ENCODE peak calls at places on chromosomes 6 and 20, in ten cellular contexts. One of them, this sample, is unnamed.

GRCh38 chr6:75849329-75850025 is 100.4 kb downstream of the MYO6 start:
- DNase-seq in foreskin fibroblast: peak; percentile 3
- DNase-seq in fibroblast of pulmonary artery: peak; percentile 11
- DNase-seq in choroid plexus epithelial cell: no peak
- DNase-seq in cardiac muscle cell: no peak
- DNase-seq in Panc1: no peak
- DNase-seq in tibial artery: no peak
- DNase-seq in A549: no peak
- DNase-seq in OCI-LY7: no peak
- DNase-seq in heart right ventricle: no peak
- DNase-seq in this sample: no peak

GRCh38 chr20:51463560-51463959 is 79.0 kb downstream of the NFATC2 start:
- DNase-seq in heart right ventricle: no peak
- DNase-seq in cardiac muscle cell: no peak
- DNase-seq in Panc1: no peak
- DNase-seq in OCI-LY7: no peak
- DNase-seq in tibial artery: no peak
- DNase-seq in A549: no peak
- DNase-seq in choroid plexus epithelial cell: no peak
- DNase-seq in fibroblast of pulmonary artery: no peak
- DNase-seq in foreskin fibroblast: no peak
- DNase-seq in this sample: no peak

GRCh38 chr6:56091159-56091869 is 156.1 kb downstream of the COL21A1 start:
- DNase-seq in fibroblast of pulmonary artery: peak; percentile 88
- DNase-seq in choroid plexus epithelial cell: peak; percentile 96
- DNase-seq in OCI-LY7: no peak
- DNase-seq in A549: no peak
- DNase-seq in Panc1: peak; percentile 77
- DNase-seq in cardiac muscle cell: peak; percentile 10
- DNase-seq in foreskin fibroblast: peak; percentile 79
- DNase-seq in tibial artery: no peak
- DNase-seq in heart right ventricle: peak; percentile 21
- DNase-seq in this sample: peak; percentile 62

GRCh38 chr6:41236276-41236675 is 8.1 kb downstream of the TREML4 start:
- DNase-seq in cardiac muscle cell: no peak
- DNase-seq in Panc1: no peak
- DNase-seq in heart right ventricle: no peak
- DNase-seq in OCI-LY7: no peak
- DNase-seq in foreskin fibroblast: no peak
- DNase-seq in A549: no peak
- DNase-seq in choroid plexus epithelial cell: no peak
- DNase-seq in fibroblast of pulmonary artery: no peak
- DNase-seq in tibial artery: no peak
- DNase-seq in this sample: no peak

GRCh38 chr6:166625356-166625755 is 1.7 kb downstream of the RPS6KA2 start:
- DNase-seq in choroid plexus epithelial cell: peak; percentile 95
- DNase-seq in fibroblast of pulmonary artery: peak; percentile 88
- DNase-seq in OCI-LY7: no peak
- DNase-seq in heart right ventricle: no peak
- DNase-seq in cardiac muscle cell: no peak
- DNase-seq in foreskin fibroblast: peak; percentile 59
- DNase-seq in A549: no peak
- DNase-seq in tibial artery: no peak
- DNase-seq in Panc1: no peak
- DNase-seq in this sample: peak; percentile 83

GRCh38 chr6:15398657-15399287 is 152.9 kb downstream of the JARID2 start:
- DNase-seq in OCI-LY7: no peak
- DNase-seq in foreskin fibroblast: no peak
- DNase-seq in A549: no peak
- DNase-seq in fibroblast of pulmonary artery: no peak
- DNase-seq in Panc1: no peak
- DNase-seq in choroid plexus epithelial cell: no peak
- DNase-seq in cardiac muscle cell: peak; percentile 38
- DNase-seq in heart right ventricle: no peak
- DNase-seq in tibial artery: no peak
- DNase-seq in this sample: no peak

GRCh38 chr20:23371496-23371895 is 9.5 kb downstream of the GZF1 start:
- DNase-seq in fibroblast of pulmonary artery: no peak
- DNase-seq in A549: no peak
- DNase-seq in Panc1: no peak
- DNase-seq in foreskin fibroblast: no peak
- DNase-seq in choroid plexus epithelial cell: no peak
- DNase-seq in tibial artery: no peak
- DNase-seq in OCI-LY7: no peak
- DNase-seq in heart right ventricle: no peak
- DNase-seq in cardiac muscle cell: no peak
- DNase-seq in this sample: no peak

GRCh38 chr6:52415917-52416628 is 4.1 kb upstream of the EFHC1 start:
- DNase-seq in cardiac muscle cell: no peak
- DNase-seq in tibial artery: no peak
- DNase-seq in OCI-LY7: no peak
- DNase-seq in A549: no peak
- DNase-seq in heart right ventricle: no peak
- DNase-seq in foreskin fibroblast: peak; percentile 63
- DNase-seq in fibroblast of pulmonary artery: peak; percentile 29
- DNase-seq in Panc1: no peak
- DNase-seq in choroid plexus epithelial cell: peak; percentile 42
- DNase-seq in this sample: peak; percentile 29

GRCh38 chr6:112144145-112144926 is 56.9 kb downstream of the FAM229B start:
- DNase-seq in choroid plexus epithelial cell: peak; percentile 26
- DNase-seq in OCI-LY7: no peak
- DNase-seq in cardiac muscle cell: no peak
- DNase-seq in A549: no peak
- DNase-seq in fibroblast of pulmonary artery: no peak
- DNase-seq in heart right ventricle: no peak
- DNase-seq in tibial artery: no peak
- DNase-seq in foreskin fibroblast: peak; percentile 84
- DNase-seq in Panc1: no peak
- DNase-seq in this sample: no peak

GRCh38 chr6:69917834-69918233 is 51.5 kb downstream of the COL19A1 start:
- DNase-seq in foreskin fibroblast: peak; percentile 83
- DNase-seq in fibroblast of pulmonary artery: peak; percentile 54
- DNase-seq in Panc1: no peak
- DNase-seq in heart right ventricle: no peak
- DNase-seq in cardiac muscle cell: no peak
- DNase-seq in choroid plexus epithelial cell: peak; percentile 85
- DNase-seq in OCI-LY7: no peak
- DNase-seq in A549: no peak
- DNase-seq in tibial artery: no peak
- DNase-seq in this sample: peak; percentile 55

GRCh38 chr6:150420926-150421325 is 52.1 kb downstream of the IYD start:
- DNase-seq in heart right ventricle: peak; percentile 28
- DNase-seq in tibial artery: no peak
- DNase-seq in fibroblast of pulmonary artery: no peak
- DNase-seq in OCI-LY7: no peak
- DNase-seq in Panc1: no peak
- DNase-seq in foreskin fibroblast: no peak
- DNase-seq in choroid plexus epithelial cell: no peak
- DNase-seq in A549: no peak
- DNase-seq in cardiac muscle cell: no peak
- DNase-seq in this sample: no peak

GRCh38 chr20:1505361-1505760 is 14.1 kb upstream of the SIRPB2 start:
- DNase-seq in cardiac muscle cell: no peak
- DNase-seq in heart right ventricle: no peak
- DNase-seq in foreskin fibroblast: peak; percentile 50
- DNase-seq in fibroblast of pulmonary artery: no peak
- DNase-seq in Panc1: no peak
- DNase-seq in choroid plexus epithelial cell: no peak
- DNase-seq in tibial artery: no peak
- DNase-seq in OCI-LY7: no peak
- DNase-seq in A549: no peak
- DNase-seq in this sample: peak; percentile 88

GRCh38 chr20:1505871-1506270 is 14.7 kb upstream of the SIRPB2 start:
- DNase-seq in OCI-LY7: no peak
- DNase-seq in cardiac muscle cell: no peak
- DNase-seq in Panc1: no peak
- DNase-seq in fibroblast of pulmonary artery: no peak
- DNase-seq in tibial artery: no peak
- DNase-seq in A549: no peak
- DNase-seq in choroid plexus epithelial cell: no peak
- DNase-seq in foreskin fibroblast: no peak
- DNase-seq in heart right ventricle: no peak
- DNase-seq in this sample: no peak

GRCh38 chr20:1508576-1508975 is 17.4 kb upstream of the SIRPB2 start:
- DNase-seq in cardiac muscle cell: no peak
- DNase-seq in heart right ventricle: no peak
- DNase-seq in fibroblast of pulmonary artery: no peak
- DNase-seq in OCI-LY7: no peak
- DNase-seq in choroid plexus epithelial cell: no peak
- DNase-seq in Panc1: no peak
- DNase-seq in tibial artery: no peak
- DNase-seq in foreskin fibroblast: no peak
- DNase-seq in A549: no peak
- DNase-seq in this sample: no peak

GRCh38 chr20:1507276-1507675 is 16.1 kb upstream of the SIRPB2 start:
- DNase-seq in heart right ventricle: no peak
- DNase-seq in A549: no peak
- DNase-seq in cardiac muscle cell: no peak
- DNase-seq in foreskin fibroblast: no peak
- DNase-seq in tibial artery: no peak
- DNase-seq in fibroblast of pulmonary artery: no peak
- DNase-seq in OCI-LY7: no peak
- DNase-seq in choroid plexus epithelial cell: no peak
- DNase-seq in Panc1: no peak
- DNase-seq in this sample: no peak

DNA sequence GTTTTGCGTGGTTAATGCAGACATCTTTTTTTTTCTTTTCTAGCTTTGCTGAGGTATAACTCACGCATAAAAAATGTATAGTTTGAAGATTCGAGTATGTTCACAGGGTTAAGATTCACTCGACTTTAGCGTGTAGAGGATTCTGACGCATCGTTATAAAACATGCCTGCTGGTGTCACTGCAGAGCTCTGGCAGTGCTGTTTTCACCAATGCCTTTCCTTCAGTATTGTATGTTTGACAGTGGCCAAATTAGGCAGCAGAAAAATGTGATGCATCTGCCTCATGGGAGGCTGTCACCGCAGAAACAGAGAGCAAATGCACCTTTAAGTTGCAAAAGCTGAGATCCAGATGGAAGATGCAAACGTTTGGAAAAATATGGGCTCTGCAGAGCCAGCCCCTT is 18.0 kb upstream of the SIRPB2 start:
- DNase-seq in cardiac muscle cell: peak; percentile 6
- DNase-seq in foreskin fibroblast: peak; percentile 50
- DNase-seq in heart right ventricle: no peak
- DNase-seq in A549: peak; percentile 26
- DNase-seq in choroid plexus epithelial cell: peak; percentile 61
- DNase-seq in Panc1: peak; percentile 12
- DNase-seq in OCI-LY7: peak; percentile 22
- DNase-seq in fibroblast of pulmonary artery: peak; percentile 38
- DNase-seq in tibial artery: no peak
- DNase-seq in this sample: peak; percentile 49
- TF ChIP-seq CTCF in cardiac muscle cell: peak; percentile 42
- TF ChIP-seq CTCF in foreskin fibroblast: peak; percentile 52
- TF ChIP-seq CTCF in heart right ventricle: peak; percentile 23
- TF ChIP-seq CTCF in A549: peak; percentile 56
- TF ChIP-seq CTCF in choroid plexus epithelial cell: peak; percentile 70
- TF ChIP-seq CTCF in Panc1: peak; percentile 73
- TF ChIP-seq CTCF in OCI-LY7: peak; percentile 66
- TF ChIP-seq CTCF in fibroblast of pulmonary artery: peak; percentile 54
- TF ChIP-seq CTCF in tibial artery: no peak
- TF ChIP-seq CTCF in this sample: peak; percentile 65

GRCh38 chr20:62926229-62927127 is at the start of gene DIDO1:
- DNase-seq in heart right ventricle: peak; percentile 84
- DNase-seq in Panc1: peak; percentile 46
- DNase-seq in A549: peak; percentile 96
- DNase-seq in choroid plexus epithelial cell: peak; percentile 87
- DNase-seq in tibial artery: peak; percentile 81
- DNase-seq in fibroblast of pulmonary artery: peak; percentile 85
- DNase-seq in cardiac muscle cell: peak; percentile 93
- DNase-seq in foreskin fibroblast: peak; percentile 95
- DNase-seq in OCI-LY7: peak; percentile 93
- DNase-seq in this sample: peak; percentile 82
- TF ChIP-seq CTCF in heart right ventricle: peak; percentile 68
- TF ChIP-seq CTCF in Panc1: peak; percentile 87
- TF ChIP-seq CTCF in A549: peak; percentile 45
- TF ChIP-seq CTCF in choroid plexus epithelial cell: peak; percentile 46
- TF ChIP-seq CTCF in tibial artery: peak; percentile 63
- TF ChIP-seq CTCF in fibroblast of pulmonary artery: peak; percentile 13
- TF ChIP-seq CTCF in cardiac muscle cell: peak; percentile 71
- TF ChIP-seq CTCF in foreskin fibroblast: peak; percentile 47
- TF ChIP-seq CTCF in OCI-LY7: peak; percentile 62
- TF ChIP-seq CTCF in this sample: peak; percentile 65

GRCh38 chr20:25989196-25989595 is 292.5 kb upstream of the ZNF337 start:
- DNase-seq in fibroblast of pulmonary artery: no peak
- DNase-seq in OCI-LY7: no peak
- DNase-seq in foreskin fibroblast: no peak
- DNase-seq in A549: no peak
- DNase-seq in choroid plexus epithelial cell: no peak
- DNase-seq in heart right ventricle: no peak
- DNase-seq in cardiac muscle cell: no peak
- DNase-seq in tibial artery: no peak
- DNase-seq in Panc1: no peak
- DNase-seq in this sample: no peak
- TF ChIP-seq CTCF in fibroblast of pulmonary artery: no peak
- TF ChIP-seq CTCF in OCI-LY7: no peak
- TF ChIP-seq CTCF in foreskin fibroblast: no peak
- TF ChIP-seq CTCF in A549: no peak
- TF ChIP-seq CTCF in choroid plexus epithelial cell: no peak
- TF ChIP-seq CTCF in heart right ventricle: no peak
- TF ChIP-seq CTCF in cardiac muscle cell: no peak
- TF ChIP-seq CTCF in tibial artery: no peak
- TF ChIP-seq CTCF in Panc1: no peak
- TF ChIP-seq CTCF in this sample: no peak

GRCh38 chr6:3204921-3205320 is 22.5 kb downstream of the TUBB2B start:
- DNase-seq in OCI-LY7: no peak
- DNase-seq in cardiac muscle cell: no peak
- DNase-seq in heart right ventricle: no peak
- DNase-seq in choroid plexus epithelial cell: no peak
- DNase-seq in Panc1: no peak
- DNase-seq in tibial artery: no peak
- DNase-seq in foreskin fibroblast: no peak
- DNase-seq in A549: no peak
- DNase-seq in fibroblast of pulmonary artery: no peak
- DNase-seq in this sample: no peak

GRCh38 chr6:3208775-3209113 is 18.7 kb downstream of the TUBB2B start:
- DNase-seq in heart right ventricle: no peak
- DNase-seq in cardiac muscle cell: no peak
- DNase-seq in foreskin fibroblast: no peak
- DNase-seq in Panc1: no peak
- DNase-seq in OCI-LY7: no peak
- DNase-seq in tibial artery: no peak
- DNase-seq in choroid plexus epithelial cell: no peak
- DNase-seq in A549: no peak
- DNase-seq in fibroblast of pulmonary artery: no peak
- DNase-seq in this sample: no peak

GRCh38 chr6:3208096-3208774 is 19.2 kb downstream of the TUBB2B start:
- DNase-seq in choroid plexus epithelial cell: peak; percentile 54
- DNase-seq in A549: no peak
- DNase-seq in heart right ventricle: no peak
- DNase-seq in cardiac muscle cell: no peak
- DNase-seq in OCI-LY7: no peak
- DNase-seq in Panc1: no peak
- DNase-seq in tibial artery: peak; percentile 71
- DNase-seq in foreskin fibroblast: peak; percentile 98
- DNase-seq in fibroblast of pulmonary artery: peak; percentile 91
- DNase-seq in this sample: peak; percentile 80

GRCh38 chr6:3205913-3206312 is 21.5 kb downstream of the TUBB2B start:
- DNase-seq in tibial artery: no peak
- DNase-seq in cardiac muscle cell: no peak
- DNase-seq in A549: no peak
- DNase-seq in Panc1: no peak
- DNase-seq in heart right ventricle: no peak
- DNase-seq in foreskin fibroblast: peak; percentile 89
- DNase-seq in OCI-LY7: no peak
- DNase-seq in fibroblast of pulmonary artery: peak; percentile 86
- DNase-seq in choroid plexus epithelial cell: peak; percentile 99
- DNase-seq in this sample: peak; percentile 93

GRCh38 chr6:3206339-3207015 is 21.0 kb downstream of the TUBB2B start:
- DNase-seq in tibial artery: no peak
- DNase-seq in fibroblast of pulmonary artery: no peak
- DNase-seq in OCI-LY7: no peak
- DNase-seq in cardiac muscle cell: no peak
- DNase-seq in Panc1: no peak
- DNase-seq in choroid plexus epithelial cell: no peak
- DNase-seq in foreskin fibroblast: no peak
- DNase-seq in A549: no peak
- DNase-seq in heart right ventricle: no peak
- DNase-seq in this sample: no peak
- TF ChIP-seq CTCF in tibial artery: no peak
- TF ChIP-seq CTCF in fibroblast of pulmonary artery: no peak
- TF ChIP-seq CTCF in OCI-LY7: peak; percentile 47
- TF ChIP-seq CTCF in cardiac muscle cell: peak; percentile 12
- TF ChIP-seq CTCF in Panc1: no peak
- TF ChIP-seq CTCF in choroid plexus epithelial cell: no peak
- TF ChIP-seq CTCF in foreskin fibroblast: no peak
- TF ChIP-seq CTCF in A549: no peak
- TF ChIP-seq CTCF in heart right ventricle: no peak
- TF ChIP-seq CTCF in this sample: no peak

This sample was measured in MCF 10A.